ENCODE peak calls at places on chromosomes 13 and 19, in five cellular contexts. U, T, G, F and C are unnamed samples.

GRCh38 chr19:39083599-39083982 is 577 bp upstream of the ACP7 start:
- DNase-seq in F (no peak), T (no peak), U (no peak), G (no peak), C (no peak)

GRCh38 chr13:39401091-39401647 is 201.8 kb downstream of the LHFPL6 start:
- DNase-seq in G (no peak), F (no peak), U (no peak), T (no peak), C (no peak)

GRCh38 chr13:109684084-109684835 is 102.1 kb downstream of the IRS2 start:
- DNase-seq in F (no peak), T (no peak), U (no peak), G (no peak), C (no peak)

GRCh38 chr19:1882089-1882785 is 3.1 kb downstream of the ABHD17A start:
- DNase-seq in U (no peak), F (peak; percentile 71), G (peak; percentile 25), T (no peak), C (no peak)

GRCh38 chr19:48513289-48514122 is 1.9 kb upstream of the LMTK3 start:
- DNase-seq in T (peak; percentile 65), U (no peak), F (peak; percentile 24), G (peak; percentile 94), C (no peak)

GRCh38 chr13:113979791-113980471 is 6.1 kb upstream of the C13orf46 start:
- DNase-seq in G (no peak), T (no peak), U (no peak), F (no peak), C (no peak)

GRCh38 chr13:104650426-104650825 is 1584.2 kb upstream of the SLC10A2 start:
- DNase-seq in T (no peak), U (no peak), G (no peak), F (no peak), C (no peak)

GRCh38 chr13:100534147-100534818 is 54.3 kb downstream of the GGACT start:
- DNase-seq in F (no peak), G (no peak), U (no peak), T (no peak), C (no peak)

GRCh38 chr19:1238373-1239303 is 833 bp upstream of the CBARP start:
- DNase-seq in T (no peak), F (no peak), G (no peak), U (no peak), C (no peak)

GRCh38 chr13:98441056-98441676 is 135.7 kb downstream of the STK24 start:
- DNase-seq in T (no peak), F (no peak), G (no peak), U (no peak), C (no peak)

GRCh38 chr13:100789968-100790367 is 115.4 kb upstream of the TMTC4 start:
- DNase-seq in U (no peak), F (no peak), T (peak; percentile 77), G (no peak), C (no peak)

GRCh38 chr19:13212759-13213330 is 62.6 kb downstream of the IER2 start:
- DNase-seq in T (peak; percentile 57), F (peak; percentile 55), G (peak; percentile 84), U (peak; percentile 55), C (peak; percentile 35)

GRCh38 chr19:13054605-13055212 is 47.9 kb downstream of the LYL1 start:
- DNase-seq in T (no peak), U (no peak), G (no peak), F (no peak), C (no peak)

GRCh38 chr19:47891923-47892666 is 6.0 kb upstream of the SULT2A1 start:
- DNase-seq in T (no peak), G (peak; percentile 79), F (no peak), U (no peak), C (no peak)

GRCh38 chr13:70568571-70568970 is 460.3 kb upstream of the KLHL1 start:
- DNase-seq in U (no peak), T (peak; percentile 41), F (no peak), G (no peak), C (no peak)

GRCh38 chr19:38304866-38305429 is 897 bp downstream of the C19orf33 start:
- DNase-seq in F (no peak), G (peak; percentile 99), U (no peak), T (no peak), C (no peak)

GRCh38 chr19:56222901-56223300 is 20.8 kb downstream of the ZSCAN5C start:
- DNase-seq in G (no peak), F (no peak), U (no peak), T (no peak), C (no peak)

GRCh38 chr19:43997631-43998290 is 5.0 kb upstream of the ZNF230 start:
- DNase-seq in U (no peak), F (no peak), G (no peak), T (peak; percentile 37), C (no peak)

GRCh38 chr13:77874406-77874805 is 44.2 kb downstream of the EDNRB start:
- DNase-seq in U (no peak), T (no peak), F (no peak), G (no peak), C (no peak)

GRCh38 chr19:44356383-44357111 is at the start of gene ZNF112:
- DNase-seq in U (no peak), F (no peak), T (peak; percentile 97), G (peak; percentile 96), C (peak; percentile 54)

GRCh38 chr13:35856721-35857346 is 274.3 kb downstream of the DCLK1 start:
- DNase-seq in U (no peak), F (no peak), G (no peak), T (no peak), C (no peak)

GRCh38 chr13:44974056-44974798 is 15.0 kb downstream of the NUFIP1 start:
- DNase-seq in F (no peak), T (peak; percentile 72), G (no peak), U (no peak), C (no peak)

GRCh38 chr19:7860902-7861618 is 13.1 kb downstream of the PRR36 start:
- DNase-seq in G (peak; percentile 38), U (no peak), F (no peak), T (no peak), C (no peak)

GRCh38 chr19:9953802-9954542 is 17.7 kb upstream of the OLFM2 start:
- DNase-seq in U (no peak), T (no peak), F (no peak), G (no peak), C (no peak)

GRCh38 chr13:23357349-23357748 is 76.2 kb downstream of the SACS start:
- DNase-seq in U (no peak), G (no peak), F (no peak), T (no peak), C (no peak)

GRCh38 chr13:43815204-43815603 is 28.4 kb upstream of the ENOX1 start:
- DNase-seq in T (peak; percentile 70), U (no peak), G (no peak), F (no peak), C (no peak)